ENCODE peak calls at places on chromosomes 6 and 20, in five cellular contexts. One of them, this sample, is unnamed.

GRCh38 chr6:43299338-43300293 is 1.6 kb downstream of the SLC22A7 start:
- DNase-seq in lung: no peak
- DNase-seq in progenitor cell of endocrine pancreas: no peak
- DNase-seq in left ventricle myocardium inferior: no peak
- DNase-seq in fibroblast of pulmonary artery: no peak
- DNase-seq in this sample: no peak

GRCh38 chr20:16666272-16666671 is 63.6 kb upstream of the SNRPB2 start:
- DNase-seq in lung: no peak
- DNase-seq in progenitor cell of endocrine pancreas: no peak
- DNase-seq in left ventricle myocardium inferior: no peak
- DNase-seq in fibroblast of pulmonary artery: no peak
- DNase-seq in this sample: no peak

GRCh38 chr6:111477481-111477938 is 5.5 kb downstream of the REV3L start:
- DNase-seq in lung: no peak
- DNase-seq in progenitor cell of endocrine pancreas: no peak
- DNase-seq in left ventricle myocardium inferior: no peak
- DNase-seq in fibroblast of pulmonary artery: no peak
- DNase-seq in this sample: no peak

GRCh38 chr6:134636221-134636830 is 313.6 kb downstream of the ALDH8A1 start:
- DNase-seq in lung: no peak
- DNase-seq in progenitor cell of endocrine pancreas: no peak
- DNase-seq in left ventricle myocardium inferior: no peak
- DNase-seq in fibroblast of pulmonary artery: no peak
- DNase-seq in this sample: no peak

GRCh38 chr20:1533059-1533458 is 24.4 kb downstream of the SIRPD start:
- DNase-seq in lung: no peak
- DNase-seq in progenitor cell of endocrine pancreas: no peak
- DNase-seq in left ventricle myocardium inferior: no peak
- DNase-seq in fibroblast of pulmonary artery: no peak
- DNase-seq in this sample: no peak

GRCh38 chr20:2524435-2525272 is 11.7 kb upstream of the TMC2 start:
- DNase-seq in lung: peak
- DNase-seq in progenitor cell of endocrine pancreas: peak
- DNase-seq in left ventricle myocardium inferior: peak
- DNase-seq in fibroblast of pulmonary artery: peak
- DNase-seq in this sample: peak

GRCh38 chr6:20238688-20239587 is 26.7 kb upstream of the MBOAT1 start:
- DNase-seq in lung: no peak
- DNase-seq in progenitor cell of endocrine pancreas: no peak
- DNase-seq in left ventricle myocardium inferior: no peak
- DNase-seq in fibroblast of pulmonary artery: no peak
- DNase-seq in this sample: no peak

GRCh38 chr6:110415297-110415916 is at the start of gene DDO:
- DNase-seq in lung: peak
- DNase-seq in progenitor cell of endocrine pancreas: no peak
- DNase-seq in left ventricle myocardium inferior: peak
- DNase-seq in fibroblast of pulmonary artery: peak
- DNase-seq in this sample: no peak

GRCh38 chr6:2918936-2919335 is 15.8 kb upstream of the SERPINB9 start:
- DNase-seq in lung: peak
- DNase-seq in progenitor cell of endocrine pancreas: no peak
- DNase-seq in left ventricle myocardium inferior: no peak
- DNase-seq in fibroblast of pulmonary artery: no peak
- DNase-seq in this sample: no peak

GRCh38 chr6:140567469-140567868 is 1193.0 kb upstream of the CITED2 start:
- DNase-seq in lung: no peak
- DNase-seq in progenitor cell of endocrine pancreas: no peak
- DNase-seq in left ventricle myocardium inferior: no peak
- DNase-seq in fibroblast of pulmonary artery: peak
- DNase-seq in this sample: no peak

GRCh38 chr6:4102687-4103244 is 23.8 kb upstream of the FAM217A start:
- DNase-seq in lung: no peak
- DNase-seq in progenitor cell of endocrine pancreas: no peak
- DNase-seq in left ventricle myocardium inferior: no peak
- DNase-seq in fibroblast of pulmonary artery: no peak
- DNase-seq in this sample: no peak

GRCh38 chr6:96794980-96795379 is 42.3 kb downstream of the GPR63 start:
- DNase-seq in lung: no peak
- DNase-seq in progenitor cell of endocrine pancreas: no peak
- DNase-seq in left ventricle myocardium inferior: no peak
- DNase-seq in fibroblast of pulmonary artery: peak
- DNase-seq in this sample: no peak

GRCh38 chr6:150930816-150931215 is 65.3 kb downstream of the MTHFD1L start:
- DNase-seq in lung: no peak
- DNase-seq in progenitor cell of endocrine pancreas: no peak
- DNase-seq in left ventricle myocardium inferior: no peak
- DNase-seq in fibroblast of pulmonary artery: peak
- DNase-seq in this sample: no peak

GRCh38 chr6:166584813-166585429 is 1.6 kb downstream of the RAMACL start:
- DNase-seq in lung: no peak
- DNase-seq in progenitor cell of endocrine pancreas: no peak
- DNase-seq in left ventricle myocardium inferior: no peak
- DNase-seq in fibroblast of pulmonary artery: no peak
- DNase-seq in this sample: no peak

DNA sequence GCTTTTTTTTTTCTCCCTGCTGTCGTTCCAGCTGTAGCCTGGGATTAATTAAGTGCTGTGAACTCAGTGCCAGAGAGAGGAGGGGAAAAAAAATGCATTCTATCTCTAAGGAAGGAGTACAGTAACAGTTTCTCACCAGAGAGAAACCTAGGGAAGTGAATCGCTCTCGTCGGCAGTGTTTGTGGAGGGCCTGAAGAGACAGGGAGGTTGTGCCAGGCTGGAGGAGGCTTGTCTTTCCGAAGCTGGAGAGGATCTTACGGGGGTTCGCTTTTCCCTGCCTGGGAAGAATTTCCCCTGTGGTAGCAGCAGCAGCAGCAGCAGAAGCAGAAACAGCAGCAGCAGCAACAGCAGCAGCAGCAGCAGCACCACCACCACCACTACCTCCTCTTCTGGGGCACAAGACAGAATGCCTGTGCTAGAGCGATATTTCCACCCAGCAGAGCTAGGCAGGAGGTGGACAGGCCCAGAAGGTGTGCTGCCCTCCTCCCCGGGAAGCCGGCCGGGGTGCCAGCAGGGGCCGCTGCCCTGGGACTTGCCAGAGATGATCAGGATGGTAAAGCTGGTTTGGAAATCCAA is 186.5 kb downstream of the PDE7B start:
- DNase-seq in lung: no peak
- DNase-seq in progenitor cell of endocrine pancreas: no peak
- DNase-seq in left ventricle myocardium inferior: peak
- DNase-seq in fibroblast of pulmonary artery: peak
- DNase-seq in this sample: no peak
- TF ChIP-seq CTCF in lung: no peak
- TF ChIP-seq CTCF in progenitor cell of endocrine pancreas: no peak
- TF ChIP-seq CTCF in left ventricle myocardium inferior: peak
- TF ChIP-seq CTCF in fibroblast of pulmonary artery: peak
- TF ChIP-seq CTCF in this sample: no peak

GRCh38 chr6:148251891-148252290 is 90.7 kb upstream of the SASH1 start:
- DNase-seq in lung: no peak
- DNase-seq in progenitor cell of endocrine pancreas: no peak
- DNase-seq in left ventricle myocardium inferior: no peak
- DNase-seq in fibroblast of pulmonary artery: no peak
- DNase-seq in this sample: no peak

GRCh38 chr6:148247386-148248063 is 95.1 kb upstream of the SASH1 start:
- DNase-seq in lung: no peak
- DNase-seq in progenitor cell of endocrine pancreas: no peak
- DNase-seq in left ventricle myocardium inferior: no peak
- DNase-seq in fibroblast of pulmonary artery: no peak
- DNase-seq in this sample: no peak

GRCh38 chr6:148251286-148251685 is 91.4 kb upstream of the SASH1 start:
- DNase-seq in lung: no peak
- DNase-seq in progenitor cell of endocrine pancreas: no peak
- DNase-seq in left ventricle myocardium inferior: no peak
- DNase-seq in fibroblast of pulmonary artery: peak
- DNase-seq in this sample: no peak

DNA sequence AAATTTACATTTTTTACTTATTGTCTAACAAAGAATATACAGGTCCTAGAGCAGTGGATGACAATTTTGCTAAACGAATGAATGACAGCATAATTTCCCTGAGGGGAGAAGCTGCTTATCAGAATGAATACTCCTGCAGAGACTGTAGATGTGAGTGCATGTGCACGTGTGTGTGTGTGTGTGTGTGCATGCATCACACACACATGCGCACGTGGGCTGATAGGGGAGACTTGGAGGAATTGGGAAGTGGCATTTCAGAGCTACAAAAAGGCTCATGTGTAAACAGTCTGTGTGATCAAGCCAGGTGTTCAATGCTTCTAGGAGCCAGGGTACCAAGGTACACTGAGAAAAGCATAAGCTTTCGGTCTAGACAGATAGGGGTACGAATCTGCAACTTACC is 93.5 kb upstream of the SASH1 start:
- DNase-seq in lung: no peak
- DNase-seq in progenitor cell of endocrine pancreas: no peak
- DNase-seq in left ventricle myocardium inferior: no peak
- DNase-seq in fibroblast of pulmonary artery: no peak
- DNase-seq in this sample: no peak
- TF ChIP-seq CTCF in lung: no peak
- TF ChIP-seq CTCF in progenitor cell of endocrine pancreas: no peak
- TF ChIP-seq CTCF in left ventricle myocardium inferior: no peak
- TF ChIP-seq CTCF in fibroblast of pulmonary artery: no peak
- TF ChIP-seq CTCF in this sample: no peak

GRCh38 chr6:93418113-93418447 is 1.3 kb downstream of the EPHA7 start:
- DNase-seq in lung: no peak
- DNase-seq in progenitor cell of endocrine pancreas: no peak
- DNase-seq in left ventricle myocardium inferior: no peak
- DNase-seq in fibroblast of pulmonary artery: no peak
- DNase-seq in this sample: no peak

GRCh38 chr6:93416575-93417420 is 2.6 kb downstream of the EPHA7 start:
- DNase-seq in lung: no peak
- DNase-seq in progenitor cell of endocrine pancreas: peak
- DNase-seq in left ventricle myocardium inferior: peak
- DNase-seq in fibroblast of pulmonary artery: peak
- DNase-seq in this sample: peak

GRCh38 chr6:93418448-93419303 is 683 bp downstream of the EPHA7 start:
- DNase-seq in lung: peak
- DNase-seq in progenitor cell of endocrine pancreas: peak
- DNase-seq in left ventricle myocardium inferior: peak
- DNase-seq in fibroblast of pulmonary artery: peak
- DNase-seq in this sample: peak

GRCh38 chr6:93419304-93420162 is at the start of gene EPHA7:
- DNase-seq in lung: peak
- DNase-seq in progenitor cell of endocrine pancreas: peak
- DNase-seq in left ventricle myocardium inferior: peak
- DNase-seq in fibroblast of pulmonary artery: peak
- DNase-seq in this sample: peak

DNA sequence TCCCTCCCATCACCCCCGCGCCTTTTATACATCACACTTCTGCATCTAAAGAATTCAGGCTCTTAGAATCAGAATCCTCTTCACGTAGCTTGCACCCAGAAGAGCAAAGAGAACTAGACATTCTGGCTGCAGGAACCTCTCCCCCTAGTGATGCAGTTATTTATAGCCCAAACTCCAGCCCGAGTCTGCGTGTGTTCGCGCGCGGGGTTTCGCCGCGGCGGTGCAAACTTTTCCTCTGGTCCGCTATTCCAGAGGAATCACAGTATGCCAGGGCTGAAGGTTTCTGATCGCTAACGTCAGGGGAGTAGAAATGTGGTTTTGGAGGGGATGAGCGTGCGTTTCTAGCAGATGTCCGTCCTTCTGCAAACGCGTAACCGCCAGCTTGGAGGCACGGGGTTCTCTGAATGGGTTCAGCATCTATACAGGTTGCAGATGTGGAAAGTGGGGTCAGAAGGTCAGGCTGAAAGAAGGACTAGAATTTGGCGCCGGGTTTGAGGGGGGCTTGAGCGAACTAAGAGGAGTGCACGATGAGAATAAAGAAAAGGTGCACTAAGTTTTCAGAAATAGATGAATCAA is 1.9 kb downstream of the EPHA7 start:
- DNase-seq in lung: no peak
- DNase-seq in progenitor cell of endocrine pancreas: no peak
- DNase-seq in left ventricle myocardium inferior: no peak
- DNase-seq in fibroblast of pulmonary artery: peak
- DNase-seq in this sample: peak
- TF ChIP-seq CTCF in lung: no peak
- TF ChIP-seq CTCF in progenitor cell of endocrine pancreas: peak
- TF ChIP-seq CTCF in left ventricle myocardium inferior: peak
- TF ChIP-seq CTCF in fibroblast of pulmonary artery: no peak
- TF ChIP-seq CTCF in this sample: no peak

GRCh38 chr6:118408863-118409262 is 139.2 kb upstream of the PLN start:
- DNase-seq in lung: no peak
- DNase-seq in progenitor cell of endocrine pancreas: no peak
- DNase-seq in left ventricle myocardium inferior: no peak
- DNase-seq in fibroblast of pulmonary artery: no peak
- DNase-seq in this sample: no peak
- TF ChIP-seq CTCF in lung: no peak
- TF ChIP-seq CTCF in progenitor cell of endocrine pancreas: no peak
- TF ChIP-seq CTCF in left ventricle myocardium inferior: no peak
- TF ChIP-seq CTCF in fibroblast of pulmonary artery: no peak
- TF ChIP-seq CTCF in this sample: no peak

DNA sequence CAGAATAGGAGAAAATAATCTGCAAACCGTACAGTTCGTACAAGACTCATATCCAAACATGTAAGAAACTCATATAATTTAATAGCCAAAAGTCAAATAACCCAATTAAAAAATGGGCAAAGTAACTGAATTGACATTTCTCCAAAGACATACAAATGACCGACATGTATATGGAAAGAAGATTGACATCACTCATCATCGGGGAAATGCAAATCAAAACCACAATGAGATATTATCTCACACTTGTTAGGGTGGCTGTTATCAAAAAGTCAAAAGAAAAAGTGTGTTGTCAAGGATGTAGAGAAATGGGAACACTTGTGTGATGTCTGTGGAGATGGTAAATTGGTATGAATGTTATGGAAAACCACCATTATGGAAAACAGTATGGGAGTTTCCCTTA is 70.5 kb upstream of the STXBP5 start:
- DNase-seq in lung: no peak
- DNase-seq in progenitor cell of endocrine pancreas: no peak
- DNase-seq in left ventricle myocardium inferior: no peak
- DNase-seq in fibroblast of pulmonary artery: no peak
- DNase-seq in this sample: no peak
- TF ChIP-seq CTCF in lung: no peak
- TF ChIP-seq CTCF in progenitor cell of endocrine pancreas: no peak
- TF ChIP-seq CTCF in left ventricle myocardium inferior: no peak
- TF ChIP-seq CTCF in fibroblast of pulmonary artery: no peak
- TF ChIP-seq CTCF in this sample: no peak

DNA sequence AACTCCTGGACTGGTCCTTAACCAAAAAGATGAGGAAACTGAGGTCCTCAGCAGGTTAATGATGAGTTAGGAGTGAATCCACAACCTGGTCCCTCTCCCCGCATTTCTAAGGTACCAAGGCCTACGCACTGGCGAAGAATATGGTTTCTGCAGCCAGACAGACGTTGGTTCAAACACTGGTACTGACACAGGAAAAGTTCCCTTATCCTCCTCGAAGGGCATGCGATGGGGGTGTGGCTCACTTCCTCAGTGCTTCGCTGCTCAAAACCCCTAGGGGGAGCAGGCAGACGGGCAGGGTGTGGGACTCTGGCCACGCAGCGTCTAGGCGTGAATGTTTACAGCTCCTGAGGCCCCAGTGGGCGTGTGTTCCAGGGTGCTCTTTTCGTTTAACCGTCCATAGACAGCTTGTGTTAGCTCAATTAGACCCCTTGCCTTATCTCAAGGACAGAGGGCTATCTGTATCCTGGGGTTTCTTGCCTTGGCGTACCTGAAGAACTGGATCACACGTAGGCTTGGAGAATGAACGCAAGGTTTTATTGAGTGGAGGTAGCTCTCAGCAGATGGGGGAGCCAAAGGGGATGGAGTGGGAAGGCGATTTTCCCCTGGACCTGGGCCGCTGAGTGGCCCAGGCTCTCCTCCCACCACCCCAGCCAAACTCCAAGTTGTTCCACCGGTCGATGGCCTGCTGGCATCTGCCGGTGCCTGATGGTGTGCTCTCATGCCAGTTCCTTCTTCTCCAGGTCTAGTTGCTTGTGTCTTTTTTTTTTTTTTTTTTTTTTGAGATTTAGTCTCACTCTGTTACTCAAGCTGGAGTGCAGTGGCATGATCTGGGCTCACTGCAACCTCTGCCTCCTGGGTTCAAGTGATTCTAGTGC is 31.8 kb upstream of the PTPN1 start:
- DNase-seq in lung: peak
- DNase-seq in progenitor cell of endocrine pancreas: no peak
- DNase-seq in left ventricle myocardium inferior: peak
- DNase-seq in fibroblast of pulmonary artery: peak
- DNase-seq in this sample: no peak
- TF ChIP-seq CTCF in lung: peak
- TF ChIP-seq CTCF in progenitor cell of endocrine pancreas: peak
- TF ChIP-seq CTCF in left ventricle myocardium inferior: peak
- TF ChIP-seq CTCF in fibroblast of pulmonary artery: peak
- TF ChIP-seq CTCF in this sample: peak

This sample was measured in mesothelial cell of epicardium.